ENCODE peak calls at places on chromosomes 2 and 18, in nine cellular contexts. S, B, K, U, H, D, I, M and O are unnamed samples.

GRCh38 chr2:2456721-2457120 is 125.6 kb upstream of the MYT1L start:
- DNase-seq in S (no peak), B (no peak), K (peak; percentile 76), U (no peak), H (no peak), D (no peak), I (no peak), M (no peak), O (no peak)

GRCh38 chr2:223884399-223884798 is 47.0 kb upstream of the AP1S3 start:
- DNase-seq in S (no peak), B (no peak), K (peak; percentile 76), U (no peak), H (peak; percentile 42), D (no peak), I (no peak), M (no peak), O (no peak)

GRCh38 chr2:130158631-130159030 is 13.7 kb upstream of the CCDC74B start:
- DNase-seq in S (no peak), B (no peak), K (no peak), U (no peak), H (no peak), D (no peak), I (no peak), M (no peak), O (no peak)

GRCh38 chr2:206799083-206799482 is 33.7 kb downstream of the FASTKD2 start:
- DNase-seq in S (no peak), B (no peak), K (peak; percentile 34), U (no peak), H (peak; percentile 42), D (no peak), I (no peak), M (no peak), O (peak; percentile 76)

GRCh38 chr2:118981627-118982026 is 39.6 kb downstream of the MARCO start:
- DNase-seq in S (no peak), B (no peak), K (no peak), U (no peak), H (no peak), D (no peak), I (no peak), M (no peak), O (no peak)

GRCh38 chr2:166148811-166149400 is 21.1 kb upstream of the SCN1A start:
- DNase-seq in S (no peak), B (no peak), K (no peak), U (no peak), H (no peak), D (no peak), I (no peak), M (peak; percentile 29), O (no peak)

GRCh38 chr2:1081411-1082225 is 131.0 kb downstream of the SNTG2 start:
- DNase-seq in S (no peak), B (no peak), K (peak; percentile 28), U (peak; percentile 56), H (peak; percentile 1), D (no peak), I (no peak), M (peak; percentile 47), O (no peak)

GRCh38 chr18:44062345-44062744 is 618.3 kb upstream of the SETBP1 start:
- DNase-seq in S (no peak), B (no peak), K (no peak), U (no peak), H (no peak), D (no peak), I (no peak), M (no peak), O (no peak)

GRCh38 chr2:8573234-8573941 is 108.5 kb upstream of the ID2 start:
- DNase-seq in S (peak; percentile 47), B (no peak), K (no peak), U (no peak), H (no peak), D (no peak), I (no peak), M (no peak), O (no peak)

GRCh38 chr2:8575810-8576423 is 105.9 kb upstream of the ID2 start:
- DNase-seq in S (no peak), B (no peak), K (no peak), U (peak; percentile 11), H (no peak), D (no peak), I (no peak), M (no peak), O (no peak)

GRCh38 chr2:8573942-8574195 is 108.0 kb upstream of the ID2 start:
- DNase-seq in S (peak; percentile 62), B (no peak), K (no peak), U (no peak), H (no peak), D (no peak), I (no peak), M (no peak), O (no peak)

GRCh38 chr2:8575011-8575750 is 106.7 kb upstream of the ID2 start:
- DNase-seq in S (peak; percentile 44), B (no peak), K (peak; percentile 22), U (peak; percentile 22), H (no peak), D (no peak), I (no peak), M (no peak), O (peak; percentile 45)

GRCh38 chr2:8574196-8575010 is 107.5 kb upstream of the ID2 start:
- DNase-seq in S (peak; percentile 90), B (no peak), K (peak; percentile 49), U (no peak), H (no peak), D (no peak), I (no peak), M (no peak), O (no peak)
- H3K4me3 ChIP-seq in S (peak overlapping the region; percentile 71), B (no peak overlapping the region), K (no peak overlapping the region), U (no peak overlapping the region), H (no peak overlapping the region), D (no peak overlapping the region), I (no peak overlapping the region), M (no peak overlapping the region), O (no peak overlapping the region)

GRCh38 chr2:161416294-161416632 is at the start of gene TBR1:
- DNase-seq in S (no peak), B (no peak), K (no peak), U (no peak), H (no peak), D (no peak), I (no peak), M (no peak), O (no peak)

GRCh38 chr2:161414385-161415040 is 1.6 kb upstream of the TBR1 start:
- DNase-seq in S (peak; percentile 23), B (peak; percentile 29), K (peak; percentile 11), U (no peak), H (peak; percentile 33), D (peak; percentile 55), I (no peak), M (no peak), O (no peak)

GRCh38 chr2:161415041-161415440 is 1.1 kb upstream of the TBR1 start:
- DNase-seq in S (no peak), B (no peak), K (no peak), U (no peak), H (no peak), D (no peak), I (no peak), M (no peak), O (no peak)

GRCh38 chr2:161416633-161417427 is 733 bp downstream of the TBR1 start:
- DNase-seq in S (no peak), B (no peak), K (no peak), U (no peak), H (no peak), D (no peak), I (no peak), M (no peak), O (no peak)

DNA sequence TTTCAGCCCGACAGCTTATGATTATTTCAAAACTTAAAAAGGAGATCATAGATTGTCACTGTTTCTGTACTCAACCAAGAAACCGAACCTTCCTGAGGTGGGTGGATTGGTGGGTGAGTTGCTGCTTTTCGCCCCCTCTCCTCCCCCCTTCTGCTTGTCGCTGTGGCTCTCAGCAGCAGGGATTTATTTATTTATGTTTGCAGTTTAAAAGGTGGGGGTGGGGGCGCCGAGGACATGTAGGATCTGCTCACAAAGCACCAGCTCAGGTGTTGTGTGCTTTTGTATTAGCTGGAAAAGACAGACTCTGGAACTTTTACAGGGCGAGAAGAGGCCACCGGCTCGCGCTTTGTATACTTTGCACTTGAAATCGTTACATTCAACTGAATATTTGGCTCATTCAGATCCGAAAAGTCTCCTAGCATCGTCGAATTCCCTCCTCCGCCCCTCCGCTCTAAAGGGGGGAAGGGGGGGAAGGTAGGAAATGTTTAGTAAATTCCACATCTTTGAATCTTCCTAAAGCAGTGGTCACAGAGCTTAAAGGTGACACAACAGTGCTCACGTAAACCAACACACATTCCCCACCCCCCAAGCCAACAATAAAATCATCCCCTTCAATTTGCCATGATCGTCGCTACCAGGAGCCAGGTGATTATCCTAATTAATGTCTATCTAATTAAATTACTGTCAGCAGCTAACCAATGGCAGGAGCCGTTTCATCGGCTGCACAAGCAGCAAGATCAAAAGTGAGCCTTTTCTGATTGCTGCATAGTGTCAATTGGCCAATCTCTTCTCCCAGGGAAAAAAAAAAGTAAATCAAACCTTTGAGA is 417 bp upstream of the TBR1 start:
- DNase-seq in S (peak; percentile 10), B (no peak), K (no peak), U (no peak), H (no peak), D (peak; percentile 25), I (no peak), M (no peak), O (no peak)
- H3K4me3 ChIP-seq in S (peak overlapping the region; percentile 76), B (no peak overlapping the region), K (no peak overlapping the region), U (peak overlapping the region; percentile 57), H (no peak overlapping the region), D (no peak overlapping the region), I (peak overlapping the region; percentile 43), M (peak overlapping the region; percentile 54), O (no peak overlapping the region)

GRCh38 chr2:240906141-240906910 is at the start of gene CROCC2:
- DNase-seq in S (no peak), B (no peak), K (no peak), U (no peak), H (no peak), D (no peak), I (no peak), M (no peak), O (no peak)

GRCh38 chr2:240904216-240905175 is 1.6 kb upstream of the CROCC2 start:
- DNase-seq in S (no peak), B (no peak), K (no peak), U (no peak), H (no peak), D (no peak), I (no peak), M (no peak), O (no peak)

GRCh38 chr2:240903191-240904060 is 2.7 kb upstream of the CROCC2 start:
- DNase-seq in S (no peak), B (no peak), K (no peak), U (no peak), H (no peak), D (no peak), I (no peak), M (no peak), O (no peak)

GRCh38 chr2:240906911-240907590 is 915 bp downstream of the CROCC2 start:
- DNase-seq in S (no peak), B (no peak), K (no peak), U (no peak), H (no peak), D (no peak), I (no peak), M (no peak), O (no peak)

DNA sequence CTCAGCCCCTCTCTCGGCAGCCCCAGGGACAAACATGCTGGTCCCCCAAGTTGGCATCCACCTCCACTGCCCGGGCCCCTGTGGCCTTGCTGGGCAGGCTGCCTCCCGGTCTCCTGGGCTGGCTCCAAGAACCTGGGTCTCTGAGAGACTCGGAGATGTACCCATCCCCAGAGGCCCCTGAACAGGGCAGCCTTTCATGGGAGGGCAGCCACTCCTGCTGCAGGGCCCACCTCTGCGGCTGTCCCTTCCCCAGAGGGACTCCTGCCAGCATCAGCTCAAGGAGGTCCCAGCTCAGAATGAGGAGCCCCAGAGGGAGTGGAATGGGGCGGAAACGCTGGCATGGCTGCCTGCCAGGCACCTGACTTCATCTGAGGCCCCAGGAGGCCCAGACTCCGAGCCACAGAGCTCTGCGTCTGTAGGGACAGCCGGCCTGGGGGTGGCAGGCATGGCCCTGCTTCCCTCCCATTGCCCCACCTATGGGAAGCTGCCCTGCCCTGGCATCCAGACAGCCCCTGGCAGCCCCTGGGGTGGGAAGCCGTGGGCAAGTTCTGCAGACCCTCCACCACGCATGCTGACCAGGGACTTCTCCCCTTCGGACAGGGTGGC is 857 bp upstream of the CROCC2 start:
- DNase-seq in S (no peak), B (no peak), K (no peak), U (no peak), H (no peak), D (no peak), I (no peak), M (no peak), O (no peak)
- H3K4me3 ChIP-seq in S (no peak overlapping the region), B (no peak overlapping the region), K (no peak overlapping the region), U (no peak overlapping the region), H (no peak overlapping the region), D (no peak overlapping the region), I (no peak overlapping the region), M (no peak overlapping the region), O (no peak overlapping the region)

DNA sequence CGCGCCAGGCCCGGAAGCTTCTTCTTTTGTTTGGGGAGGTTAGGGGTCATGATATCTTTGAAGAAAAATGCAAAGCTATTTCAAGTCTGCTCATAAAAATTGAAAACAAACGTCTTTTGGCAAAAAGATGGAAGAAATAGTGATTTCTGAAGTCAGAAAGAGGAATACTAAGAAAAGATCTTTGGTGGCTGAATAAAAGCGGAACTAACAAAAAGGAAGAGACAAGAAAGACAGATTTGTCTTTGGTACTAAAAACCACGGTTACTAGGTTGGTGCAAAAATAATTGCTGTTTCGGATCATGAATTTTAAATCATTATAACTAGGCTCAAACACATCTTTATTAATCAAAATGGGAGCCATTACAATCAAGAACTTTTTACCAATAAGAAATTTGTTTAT is 164.6 kb upstream of the TRIB2 start:
- DNase-seq in S (no peak), B (no peak), K (no peak), U (no peak), H (no peak), D (no peak), I (no peak), M (no peak), O (no peak)
- H3K4me3 ChIP-seq in S (no peak overlapping the region), B (no peak overlapping the region), K (no peak overlapping the region), U (no peak overlapping the region), H (no peak overlapping the region), D (no peak overlapping the region), I (no peak overlapping the region), M (no peak overlapping the region), O (no peak overlapping the region)